ENCODE peak calls at places on chromosomes 16 and 17, in eight cellular contexts. F, G, V, A, X, C, T and E are unnamed samples.

GRCh38 chr16:66432429-66432828 is 5.3 kb downstream of the BEAN1 start:
- DNase-seq in F (no peak), G (no peak), V (no peak), A (no peak), X (no peak), C (no peak), T (no peak), E (no peak)

GRCh38 chr16:85275533-85276249 is 163.4 kb upstream of the CIBAR2 start:
- DNase-seq in F (peak), G (peak), V (peak), A (peak), X (peak), C (peak), T (peak), E (peak)

GRCh38 chr17:79423811-79424465 is 186.9 kb downstream of the RBFOX3 start:
- DNase-seq in F (no peak), G (no peak), V (no peak), A (no peak), X (no peak), C (no peak), T (no peak), E (no peak)

GRCh38 chr16:10122546-10122945 is 59.7 kb downstream of the GRIN2A start:
- DNase-seq in F (no peak), G (no peak), V (peak), A (no peak), X (no peak), C (no peak), T (peak), E (no peak)

GRCh38 chr16:70571623-70572022 is 48.0 kb downstream of the SF3B3 start:
- DNase-seq in F (no peak), G (no peak), V (no peak), A (no peak), X (no peak), C (no peak), T (no peak), E (no peak)

GRCh38 chr16:52912565-52913173 is 140.0 kb downstream of the CHD9NB start:
- DNase-seq in F (peak), G (peak), V (peak), A (no peak), X (peak), C (peak), T (peak), E (peak)

GRCh38 chr16:85170066-85171003 is 58.1 kb upstream of the CIBAR2 start:
- DNase-seq in F (no peak), G (no peak), V (no peak), A (no peak), X (no peak), C (no peak), T (no peak), E (no peak)

GRCh38 chr16:67013238-67013822 is 15.6 kb upstream of the CBFB start:
- DNase-seq in F (no peak), G (no peak), V (no peak), A (no peak), X (no peak), C (no peak), T (no peak), E (no peak)

GRCh38 chr17:76940738-76941350 is 72.6 kb downstream of the MGAT5B start:
- DNase-seq in F (no peak), G (no peak), V (peak), A (no peak), X (no peak), C (no peak), T (peak), E (no peak)

GRCh38 chr16:11668590-11669379 is 530 bp downstream of the SNN start:
- DNase-seq in F (no peak), G (no peak), V (no peak), A (no peak), X (peak), C (no peak), T (no peak), E (no peak)

GRCh38 chr17:5537251-5537650 is 47.1 kb downstream of the NLRP1 start:
- DNase-seq in F (no peak), G (peak), V (no peak), A (no peak), X (no peak), C (no peak), T (no peak), E (peak)

GRCh38 chr17:9021985-9022552 is 759 bp downstream of the NTN1 start:
- DNase-seq in F (no peak), G (peak), V (no peak), A (no peak), X (peak), C (peak), T (no peak), E (peak)

GRCh38 chr17:33778505-33779398 is 476.3 kb upstream of the CCL2 start:
- DNase-seq in F (peak), G (peak), V (peak), A (peak), X (no peak), C (no peak), T (peak), E (peak)

GRCh38 chr17:27326051-27326450 is 32.1 kb downstream of the WSB1 start:
- DNase-seq in F (no peak), G (no peak), V (no peak), A (no peak), X (no peak), C (no peak), T (no peak), E (no peak)

GRCh38 chr17:10247806-10248334 is 49.5 kb upstream of the GAS7 start:
- DNase-seq in F (no peak), G (peak), V (no peak), A (no peak), X (no peak), C (no peak), T (no peak), E (no peak)

GRCh38 chr17:63993368-63993990 is 4.7 kb upstream of the PRR29 start:
- DNase-seq in F (no peak), G (no peak), V (no peak), A (no peak), X (no peak), C (no peak), T (no peak), E (no peak)

GRCh38 chr17:36597866-36598777 is 3.3 kb upstream of the MRM1 start:
- DNase-seq in F (no peak), G (no peak), V (no peak), A (no peak), X (no peak), C (peak), T (no peak), E (no peak)

GRCh38 chr17:50303051-50303450 is 28.8 kb downstream of the TMEM92 start:
- DNase-seq in F (no peak), G (no peak), V (no peak), A (no peak), X (no peak), C (no peak), T (no peak), E (no peak)

GRCh38 chr17:74939534-74939933 is 3.8 kb downstream of the OTOP3 start:
- DNase-seq in F (no peak), G (no peak), V (no peak), A (no peak), X (no peak), C (no peak), T (no peak), E (no peak)

GRCh38 chr16:59210955-59211541 is 476.9 kb upstream of the GOT2 start:
- DNase-seq in F (no peak), G (peak), V (peak), A (no peak), X (no peak), C (no peak), T (peak), E (peak)

GRCh38 chr17:78644259-78644658 is 67.1 kb upstream of the DNAH17 start:
- DNase-seq in F (no peak), G (no peak), V (no peak), A (no peak), X (no peak), C (peak), T (no peak), E (no peak)

GRCh38 chr16:49526966-49527365 is 153.4 kb downstream of the C16orf78 start:
- DNase-seq in F (no peak), G (no peak), V (no peak), A (no peak), X (no peak), C (no peak), T (no peak), E (no peak)

GRCh38 chr17:3003401-3004149 is 59.8 kb downstream of the OR1D5 start:
- DNase-seq in F (no peak), G (no peak), V (no peak), A (no peak), X (peak), C (peak), T (no peak), E (no peak)

GRCh38 chr16:80164881-80165280 is 375.9 kb upstream of the DYNLRB2 start:
- DNase-seq in F (no peak), G (no peak), V (no peak), A (no peak), X (no peak), C (no peak), T (no peak), E (no peak)

GRCh38 chr16:8878523-8878911 is 3.6 kb upstream of the LITAFD start:
- DNase-seq in F (no peak), G (peak), V (no peak), A (peak), X (no peak), C (no peak), T (no peak), E (peak)

GRCh38 chr17:81489986-81490598 is 22.5 kb downstream of the ACTG1 start:
- DNase-seq in F (no peak), G (no peak), V (no peak), A (no peak), X (peak), C (no peak), T (no peak), E (no peak)

GRCh38 chr16:30096862-30097563 is 1.0 kb upstream of the YPEL3 start:
- DNase-seq in F (no peak), G (no peak), V (no peak), A (no peak), X (no peak), C (no peak), T (no peak), E (no peak)